ENCODE peak calls at places on chromosomes 2 and 18, in six cellular contexts. F is K562, C is stomach, U is mesendoderm, M is upper lobe of left lung, L is upper lobe of right lung. K is an unnamed sample.

GRCh38 chr2:68643011-68643873 is at the start of gene PROKR1:
- DNase-seq in M (peak), F (peak), U (peak), L (peak), C (peak), K (peak)

GRCh38 chr2:223235986-223236385 is 184.0 kb downstream of the KCNE4 start:
- DNase-seq in L (no peak), M (no peak), U (no peak), C (no peak), F (no peak), K (no peak)

GRCh38 chr2:160952462-160952861 is 207.8 kb upstream of the TANK start:
- DNase-seq in M (peak), F (no peak), C (no peak), L (no peak), U (no peak), K (no peak)

GRCh38 chr2:39954346-39954745 is 175.3 kb upstream of the THUMPD2 start:
- DNase-seq in F (no peak), M (no peak), U (no peak), C (no peak), L (no peak), K (no peak)

GRCh38 chr2:195411219-195411687 is 245.8 kb upstream of the SLC39A10 start:
- DNase-seq in F (no peak), L (no peak), M (no peak), U (no peak), C (no peak), K (no peak)

GRCh38 chr2:56831780-56832179 is 648.0 kb downstream of the CCDC85A start:
- DNase-seq in C (no peak), M (no peak), F (no peak), L (no peak), U (no peak), K (no peak)

GRCh38 chr2:31138037-31138962 is at the start of gene GALNT14:
- DNase-seq in C (peak), F (no peak), L (peak), U (peak), M (peak), K (peak)

GRCh38 chr2:173962036-173962435 is 3.1 kb downstream of the SP3 start:
- DNase-seq in L (no peak), C (no peak), M (no peak), U (no peak), F (no peak), K (no peak)

GRCh38 chr18:7601249-7601620 is 34.1 kb downstream of the PTPRM start:
- DNase-seq in C (no peak), L (no peak), M (no peak), F (no peak), U (peak), K (peak)

GRCh38 chr2:211396815-211397214 is 840.4 kb downstream of the CPS1 start:
- DNase-seq in F (no peak), M (no peak), L (no peak), C (no peak), U (no peak), K (no peak)

GRCh38 chr18:7847357-7847756 is 280.2 kb downstream of the PTPRM start:
- DNase-seq in M (no peak), F (no peak), U (no peak), C (no peak), L (no peak), K (no peak)

GRCh38 chr18:52236134-52236533 is 103.9 kb upstream of the DCC start:
- DNase-seq in U (no peak), L (no peak), C (no peak), F (no peak), M (no peak), K (no peak)

GRCh38 chr18:2002178-2002577 is 569.1 kb downstream of the METTL4 start:
- DNase-seq in U (peak), L (no peak), M (no peak), C (no peak), F (no peak), K (peak)

GRCh38 chr2:201343559-201343958 is 13.6 kb downstream of the FLACC1 start:
- DNase-seq in U (no peak), C (no peak), F (no peak), M (no peak), L (no peak), K (no peak)

GRCh38 chr2:62321890-62322289 is 126.0 kb downstream of the B3GNT2 start:
- DNase-seq in F (no peak), M (no peak), C (no peak), U (no peak), L (no peak), K (no peak)

GRCh38 chr2:111652038-111652437 is 232.0 kb downstream of the ANAPC1 start:
- DNase-seq in U (no peak), L (no peak), M (no peak), C (no peak), F (no peak), K (no peak)

GRCh38 chr18:65750421-65751144 is at the start of gene CDH7:
- DNase-seq in L (peak), F (no peak), M (no peak), C (no peak), U (no peak), K (peak)

GRCh38 chr2:44233450-44234128 is 41.7 kb upstream of the SLC3A1 start:
- DNase-seq in C (no peak), U (peak), L (no peak), F (no peak), M (no peak), K (no peak)

GRCh38 chr2:28545590-28546195 is 49.8 kb downstream of the PLB1 start:
- DNase-seq in F (no peak), C (no peak), L (no peak), M (no peak), U (no peak), K (no peak)

GRCh38 chr2:223324402-223324801 is 272.4 kb downstream of the KCNE4 start:
- DNase-seq in U (no peak), F (no peak), L (no peak), C (no peak), M (no peak), K (no peak)

GRCh38 chr2:182066439-182067061 is 80.9 kb downstream of the PPP1R1C start:
- DNase-seq in U (no peak), C (no peak), L (no peak), M (no peak), F (no peak), K (no peak)

GRCh38 chr2:97688062-97688827 is 18.7 kb downstream of the C2orf92 start:
- DNase-seq in C (no peak), M (no peak), U (no peak), L (no peak), F (no peak), K (no peak)

GRCh38 chr2:232951891-232952290 is 61.2 kb downstream of the NGEF start:
- DNase-seq in C (no peak), F (no peak), U (peak), L (no peak), M (no peak), K (no peak)

GRCh38 chr18:43622024-43622423 is 344.7 kb upstream of the SYT4 start:
- DNase-seq in L (no peak), U (no peak), C (no peak), M (no peak), F (no peak), K (no peak)

GRCh38 chr2:126657146-126657635 is 1.2 kb downstream of the GYPC start:
- DNase-seq in L (no peak), U (peak), M (peak), F (peak), C (peak), K (peak)

GRCh38 chr2:187115627-187116026 is 266.7 kb upstream of the ZSWIM2 start:
- DNase-seq in C (no peak), F (no peak), L (no peak), U (no peak), M (no peak), K (no peak)

GRCh38 chr2:187124514-187124913 is 275.5 kb upstream of the ZSWIM2 start:
- DNase-seq in C (no peak), M (no peak), F (no peak), L (no peak), U (no peak), K (no peak)

GRCh38 chr2:187117483-187117882 is 268.5 kb upstream of the ZSWIM2 start:
- DNase-seq in C (no peak), L (no peak), U (peak), F (no peak), M (no peak), K (peak)

DNA sequence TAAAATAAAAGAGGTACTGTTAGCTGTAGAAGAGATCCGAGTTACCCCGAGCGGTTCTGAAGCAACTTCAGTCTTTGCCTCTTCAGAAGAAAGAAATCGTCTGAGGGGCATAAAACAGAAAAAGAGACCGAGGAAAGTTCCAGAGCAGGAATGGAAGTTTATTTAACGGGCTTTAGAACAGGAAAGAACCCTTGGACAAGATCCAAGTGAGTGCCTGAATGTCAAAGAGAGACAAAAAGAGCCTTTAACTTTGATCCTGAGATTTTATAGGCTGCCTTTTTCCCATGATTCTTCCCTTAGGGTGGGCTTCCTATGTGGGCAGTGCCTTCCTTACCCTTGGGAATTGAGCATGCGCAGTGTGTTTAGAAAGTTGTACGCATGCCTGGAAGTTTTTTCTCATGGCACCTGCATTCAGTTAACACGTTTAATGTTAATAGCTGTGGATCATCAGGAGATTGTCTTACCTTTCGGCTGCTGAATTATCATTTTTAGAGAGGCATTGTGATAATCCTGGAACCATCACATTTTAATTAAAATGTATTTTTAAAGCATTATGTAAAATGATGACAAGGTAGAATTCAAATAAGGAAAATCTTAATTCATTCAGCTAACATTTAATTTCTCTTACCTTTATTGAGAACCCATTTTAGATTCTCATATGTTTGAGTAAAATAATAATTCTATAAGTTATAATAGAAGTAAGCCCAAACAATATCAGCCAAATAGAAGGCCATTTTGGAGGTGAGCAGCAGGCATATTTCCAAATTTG is 269.5 kb upstream of the ZSWIM2 start:
- DNase-seq in U (no peak), L (no peak), M (no peak), F (no peak), C (no peak), K (no peak)
- H3K4me3 ChIP-seq in U (no peak), L (no peak), M (no peak), F (no peak), C (no peak), K (no peak)

GRCh38 chr18:49652841-49653240 is 91.0 kb downstream of the LIPG start:
- DNase-seq in M (no peak), U (peak), F (no peak), C (no peak), L (no peak), K (peak)

GRCh38 chr18:49658871-49659378 is 97.1 kb downstream of the LIPG start:
- DNase-seq in U (peak), L (no peak), M (no peak), C (no peak), F (no peak), K (peak)

GRCh38 chr18:49656098-49656591 is 94.3 kb downstream of the LIPG start:
- DNase-seq in F (no peak), C (no peak), M (no peak), L (no peak), U (peak), K (peak)

GRCh38 chr18:49654347-49654746 is 92.5 kb downstream of the LIPG start:
- DNase-seq in C (no peak), M (no peak), F (no peak), L (no peak), U (no peak), K (no peak)

DNA sequence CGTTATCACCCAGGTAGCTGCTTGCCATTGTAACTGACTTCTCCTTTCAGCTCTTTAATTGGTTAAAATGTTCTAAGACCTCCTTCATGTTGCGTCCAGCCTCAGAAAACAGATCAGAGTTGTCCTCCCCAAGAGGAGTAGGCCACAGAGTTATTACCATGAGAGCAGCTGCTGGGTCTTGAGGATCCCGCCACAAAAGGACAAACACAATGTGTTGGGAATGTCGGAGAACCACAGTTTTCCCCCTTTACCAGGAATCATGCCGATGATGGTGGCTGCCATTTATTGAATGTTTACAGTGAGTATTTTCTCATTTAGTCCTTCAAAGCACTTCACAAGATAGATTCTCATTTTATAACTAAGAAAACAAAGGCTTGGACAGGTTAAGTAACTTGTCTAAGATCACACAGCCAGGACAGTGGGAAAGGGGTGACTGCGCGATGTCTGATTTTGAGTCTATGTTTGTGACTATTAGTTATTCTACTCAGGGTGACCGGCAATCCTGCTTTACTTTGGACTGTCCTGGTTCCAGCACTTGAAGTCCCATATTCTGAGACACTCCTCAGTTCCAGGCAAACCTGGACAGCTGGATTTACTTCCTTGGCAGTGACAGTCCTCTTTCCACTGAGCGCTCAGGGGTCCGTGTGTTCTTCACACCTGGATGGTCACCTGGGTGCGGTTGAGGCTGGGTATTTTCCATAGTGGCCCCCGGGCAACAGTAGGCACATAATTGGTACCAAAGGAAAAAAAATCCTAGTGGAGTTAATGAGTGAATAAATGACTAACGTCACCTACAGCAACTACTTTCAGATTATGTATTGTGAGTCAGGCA is 93.6 kb downstream of the LIPG start:
- DNase-seq in F (no peak), M (no peak), U (no peak), C (no peak), L (no peak), K (no peak)
- H3K4me3 ChIP-seq in F (no peak), M (no peak), U (no peak), C (no peak), L (no peak), K (no peak)

GRCh38 chr18:69895081-69896047 is 52.3 kb downstream of the CD226 start:
- DNase-seq in L (no peak), C (no peak), U (peak), F (no peak), M (no peak), K (peak)

GRCh38 chr18:69894467-69894866 is 53.2 kb downstream of the CD226 start:
- DNase-seq in C (no peak), F (no peak), U (no peak), M (no peak), L (no peak), K (no peak)

GRCh38 chr18:69900941-69901340 is 46.7 kb downstream of the CD226 start:
- DNase-seq in U (no peak), F (no peak), M (no peak), L (no peak), C (no peak), K (no peak)

GRCh38 chr18:69897397-69898108 is 50.1 kb downstream of the CD226 start:
- DNase-seq in F (no peak), C (no peak), M (no peak), U (no peak), L (no peak), K (no peak)

GRCh38 chr18:69898241-69898861 is 49.3 kb downstream of the CD226 start:
- DNase-seq in C (no peak), L (no peak), F (no peak), M (no peak), U (no peak), K (no peak)
- H3K4me3 ChIP-seq in C (no peak), L (no peak), F (no peak), M (no peak), U (no peak), K (no peak)

GRCh38 chr2:96258393-96259022 is 7.3 kb downstream of the TMEM127 start:
- DNase-seq in C (no peak), M (no peak), L (no peak), F (no peak), U (no peak), K (no peak)
- H3K4me3 ChIP-seq in C (no peak), M (no peak), L (no peak), F (no peak), U (no peak), K (no peak)